ENCODE peak calls at places on chromosomes 3 and 15, in four cellular contexts. O is WTC11, S is HepG2, M is K562. F is an unnamed sample.

GRCh38 chr3:48493203-48493501 is 10.8 kb downstream of the SHISA5 start:
- DNase-seq in M (no peak), O (no peak), S (no peak), F (no peak)

GRCh38 chr15:49964071-49964470 is 155.0 kb downstream of the ATP8B4 start:
- DNase-seq in M (no peak), S (no peak), O (no peak), F (no peak)

GRCh38 chr3:9976736-9977709 is 9.6 kb downstream of the EMC3 start:
- DNase-seq in M (peak; percentile 80), S (peak; percentile 86), O (no peak), F (peak; percentile 63)

GRCh38 chr3:149398296-149398695 is 20.8 kb upstream of the TM4SF1 start:
- DNase-seq in O (no peak), S (peak; percentile 60), M (no peak), F (no peak)

GRCh38 chr3:4581040-4581439 is 87.9 kb downstream of the ITPR1 start:
- DNase-seq in O (no peak), S (no peak), M (no peak), F (no peak)

GRCh38 chr15:33808720-33809119 is 159.6 kb upstream of the CHRM5 start:
- DNase-seq in O (no peak), M (no peak), S (no peak), F (no peak)

GRCh38 chr3:182803006-182803405 is 9.7 kb downstream of the ATP11B start:
- DNase-seq in S (no peak), O (no peak), M (no peak), F (no peak)

GRCh38 chr3:164360078-164360578 is 718.2 kb downstream of the SI start:
- DNase-seq in M (no peak), S (no peak), O (no peak), F (no peak)

GRCh38 chr3:185823280-185824044 is 1.4 kb downstream of the IGF2BP2 start:
- DNase-seq in S (no peak), M (peak; percentile 66), O (peak; percentile 51), F (no peak)

GRCh38 chr3:60431599-60431958 is 819.7 kb downstream of the FHIT start:
- DNase-seq in S (no peak), M (peak; percentile 5), O (peak; percentile 17), F (peak; percentile 1)

GRCh38 chr3:45367451-45367850 is 20.9 kb upstream of the LARS2 start:
- DNase-seq in O (no peak), S (no peak), M (no peak), F (no peak)

GRCh38 chr3:106088270-106088669 is 219.5 kb upstream of the CBLB start:
- DNase-seq in S (no peak), M (no peak), O (no peak), F (no peak)

GRCh38 chr3:86388848-86389247 is 602.1 kb downstream of the VGLL3 start:
- DNase-seq in M (no peak), S (peak; percentile 2), O (no peak), F (no peak)

GRCh38 chr3:61688307-61688695 is 126.9 kb downstream of the PTPRG start:
- DNase-seq in O (peak; percentile 84), M (no peak), S (no peak), F (no peak)

GRCh38 chr3:114586119-114586518 is 292.3 kb downstream of the TIGIT start:
- DNase-seq in O (no peak), M (no peak), S (peak; percentile 9), F (no peak)

GRCh38 chr15:65757256-65757655 is 34.8 kb downstream of the DENND4A start:
- DNase-seq in O (no peak), M (no peak), S (peak; percentile 10), F (no peak)

GRCh38 chr3:132464066-132464465 is 46.8 kb downstream of the DNAJC13 start:
- DNase-seq in O (no peak), M (no peak), S (no peak), F (no peak)

GRCh38 chr15:64837502-64837901 is 4.2 kb upstream of the PLEKHO2 start:
- DNase-seq in M (no peak), S (no peak), O (no peak), F (no peak)

GRCh38 chr15:47781527-47781926 is 64.2 kb downstream of the SEMA6D start:
- DNase-seq in S (no peak), M (no peak), O (no peak), F (no peak)

GRCh38 chr15:85749261-85750151 is 45.2 kb downstream of the KLHL25 start:
- DNase-seq in S (no peak), O (no peak), M (no peak), F (no peak)

GRCh38 chr3:126342991-126343661 is 14.1 kb downstream of the KLF15 start:
- DNase-seq in S (peak; percentile 41), O (peak; percentile 47), M (peak; percentile 48), F (no peak)

GRCh38 chr3:129068291-129068886 is 7.8 kb downstream of the GP9 start:
- DNase-seq in O (no peak), M (no peak), S (no peak), F (no peak)

GRCh38 chr15:68730491-68731317 is 90.0 kb downstream of the ANP32A start:
- DNase-seq in S (peak; percentile 21), O (peak; percentile 39), M (no peak), F (peak; percentile 68)

GRCh38 chr3:124395584-124396340 is 334.5 kb upstream of the UMPS start:
- DNase-seq in M (no peak), S (no peak), O (no peak), F (no peak)

GRCh38 chr3:21914451-21914850 is 163.4 kb upstream of the ZNF385D start:
- DNase-seq in S (no peak), M (no peak), O (no peak), F (no peak)

GRCh38 chr15:59244337-59244736 is 37.7 kb downstream of the LDHAL6B start:
- DNase-seq in S (no peak), M (no peak), O (no peak), F (no peak)

GRCh38 chr15:70854669-70854976 is 666 bp upstream of the LARP6 start:
- DNase-seq in M (no peak), O (no peak), S (no peak), F (no peak)

GRCh38 chr3:9883676-9884554 is 3.9 kb upstream of the CIDEC start:
- DNase-seq in M (no peak), S (no peak), O (no peak), F (peak; percentile 66)

GRCh38 chr3:178845446-178846118 is 226.0 kb downstream of the ZMAT3 start:
- DNase-seq in O (no peak), S (no peak), M (no peak), F (no peak)

GRCh38 chr3:47475029-47475569 is 642 bp downstream of the SCAP start:
- DNase-seq in S (peak; percentile 25), O (no peak), M (peak; percentile 36), F (no peak)

GRCh38 chr15:48963524-48964113 is at the start of gene SHC4:
- DNase-seq in O (peak; percentile 60), S (peak; percentile 24), M (peak; percentile 55), F (peak; percentile 63)

GRCh38 chr3:170778240-170779217 is 91.5 kb downstream of the RPL22L1 start:
- DNase-seq in O (no peak), S (no peak), M (peak; percentile 30), F (no peak)

GRCh38 chr3:33826688-33827087 is 28.3 kb downstream of the PDCD6IP start:
- DNase-seq in M (no peak), S (no peak), O (no peak), F (no peak)

GRCh38 chr3:101725192-101725889 is 927 bp downstream of the CEP97 start:
- DNase-seq in S (no peak), O (peak; percentile 20), M (peak; percentile 11), F (no peak)
- TF ChIP-seq ESRRA in S (no peak), O (no peak), M (no peak), F (no peak)

DNA sequence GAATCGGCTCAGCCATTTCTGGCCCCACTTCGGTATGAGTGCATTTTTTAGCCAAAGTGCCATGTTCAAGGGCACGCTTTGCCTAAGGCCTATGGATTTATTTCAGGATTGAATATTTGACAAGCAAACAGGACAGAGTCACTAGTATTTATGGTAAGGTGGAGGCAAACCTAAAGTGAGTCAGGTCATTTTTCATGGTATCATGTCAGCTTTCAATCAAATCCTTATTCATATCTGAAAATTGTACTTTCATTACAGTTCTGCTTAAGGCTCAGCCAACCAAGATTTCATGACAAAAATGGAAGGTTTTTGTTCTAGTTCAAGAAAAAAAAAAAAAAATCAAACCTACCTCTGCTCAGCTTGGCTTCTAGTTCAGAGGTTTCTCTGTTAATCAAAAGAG is 30.5 kb upstream of the ICE2 start:
- DNase-seq in S (no peak), M (no peak), O (no peak), F (no peak)
- TF ChIP-seq JUN in S (no peak), M (no peak), O (no peak), F (no peak)

DNA sequence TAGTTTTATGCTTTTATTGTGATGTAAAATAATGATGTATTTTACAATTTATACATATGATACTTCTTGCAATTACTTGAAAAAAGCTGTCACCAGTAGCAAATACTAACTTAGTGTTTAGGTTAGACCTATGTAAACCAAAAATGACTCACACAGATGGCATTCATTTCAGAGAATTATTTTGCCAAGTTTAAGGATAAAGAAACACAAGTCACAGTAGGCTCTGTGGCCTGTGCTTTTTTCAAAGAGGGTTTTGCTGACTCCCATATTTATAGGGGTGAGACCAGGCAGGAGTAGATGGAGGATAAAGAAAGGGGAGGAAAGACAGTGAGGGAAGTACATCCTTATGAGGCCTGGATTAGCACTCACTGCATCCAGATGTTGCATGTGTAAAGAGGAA is 356.6 kb upstream of the NPAP1 start:
- DNase-seq in S (no peak), O (no peak), M (no peak), F (no peak)
- TF ChIP-seq ESRRA in S (no peak), O (no peak), M (no peak), F (no peak)

DNA sequence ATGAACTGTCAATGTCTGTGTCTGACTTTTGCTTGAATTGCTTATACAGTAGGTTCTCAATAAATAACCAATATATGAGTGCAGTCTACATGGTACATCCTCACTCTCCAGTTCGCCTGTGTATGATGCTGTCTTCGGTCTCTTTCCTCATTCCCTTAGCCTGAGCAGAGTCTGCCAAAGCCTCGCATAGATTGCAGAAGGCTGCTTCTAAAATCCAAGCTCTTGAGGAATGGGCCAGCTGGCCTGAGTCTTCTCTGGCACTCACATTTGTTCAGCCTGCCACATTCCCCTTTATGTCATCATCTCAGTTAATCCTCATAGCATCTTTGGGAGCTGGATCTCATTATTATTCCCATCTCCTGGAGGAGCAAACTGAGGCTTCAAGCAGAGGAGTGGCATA is 27.2 kb upstream of the ADAMTS7 start:
- DNase-seq in S (no peak), M (no peak), O (no peak), F (no peak)
- TF ChIP-seq JUN in S (no peak), M (no peak), O (no peak), F (no peak)

DNA sequence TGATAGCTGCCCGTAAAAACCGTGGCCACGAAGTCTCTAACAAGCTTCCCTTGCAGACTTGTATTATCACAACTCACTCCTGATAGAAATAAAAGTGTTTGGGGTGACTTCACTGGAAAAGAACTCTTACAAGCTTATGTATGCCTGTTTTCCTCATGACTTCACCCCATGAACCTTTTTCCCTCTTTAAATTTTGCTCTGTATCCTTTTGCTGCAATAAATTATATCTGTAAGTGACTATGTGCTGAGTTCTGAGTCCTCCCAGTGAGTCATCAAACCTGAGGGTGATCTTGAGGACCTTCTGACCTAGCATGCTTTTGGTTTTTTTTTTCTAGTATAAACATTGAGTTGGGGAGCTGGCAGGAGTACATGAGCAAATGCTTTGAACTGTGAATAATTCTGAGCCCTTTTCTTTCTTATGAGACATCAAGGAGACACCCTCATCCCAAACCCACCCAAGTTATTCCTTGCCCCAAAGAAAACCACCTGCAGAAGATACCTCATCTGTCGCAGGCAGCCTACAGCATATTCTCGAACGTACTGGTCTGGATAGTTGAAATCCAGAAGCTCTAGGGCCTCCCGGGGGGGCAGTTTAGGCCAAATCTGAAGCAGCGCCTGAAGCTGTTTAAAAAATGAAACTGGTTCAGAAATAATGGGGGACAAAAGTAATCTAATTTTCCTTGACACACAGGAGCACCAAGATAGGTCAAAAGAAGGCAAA is 85.9 kb downstream of the FAIM start:
- DNase-seq in M (no peak), O (no peak), S (no peak), F (peak; percentile 5)
- TF ChIP-seq ESRRA in M (no peak), O (no peak), S (no peak), F (no peak)

F was measured in A549.